ENCODE peak calls at places on chromosomes 11 and 22, in seven cellular contexts. One of them, this sample, is unnamed.

GRCh38 chr22:29400576-29400975 is 12.2 kb upstream of the AP1B1 start:
- DNase-seq in activated CD4-positive, alpha-beta T cell treated with anti-CD3 and anti-CD28 coated beads, Interleukin-2, amount 50 U/mL, for 48 hours: no peak
- DNase-seq in NCI-H1105 treated with DMSO at 0.1 percent for 48 hours: no peak
- DNase-seq in LoVo: no peak
- DNase-seq in retina: no peak
- DNase-seq in omental fat pad: no peak
- DNase-seq in activated CD8-positive, alpha-beta memory T cell treated with anti-CD3 and anti-CD28 coated beads for 4 hours: no peak
- DNase-seq in this sample: no peak

GRCh38 chr22:19958083-19959042 is 16.7 kb upstream of the TXNRD2 start:
- DNase-seq in NCI-H1105 treated with DMSO at 0.1 percent for 48 hours: no peak
- DNase-seq in LoVo: no peak
- DNase-seq in retina: no peak
- DNase-seq in activated CD8-positive, alpha-beta memory T cell treated with anti-CD3 and anti-CD28 coated beads for 4 hours: no peak
- DNase-seq in omental fat pad: no peak
- DNase-seq in activated CD4-positive, alpha-beta T cell treated with anti-CD3 and anti-CD28 coated beads, Interleukin-2, amount 50 U/mL, for 48 hours: no peak
- DNase-seq in this sample: no peak

GRCh38 chr22:37880668-37881440 is 25.2 kb upstream of the MICALL1 start:
- DNase-seq in activated CD8-positive, alpha-beta memory T cell treated with anti-CD3 and anti-CD28 coated beads for 4 hours: no peak
- DNase-seq in retina: no peak
- DNase-seq in NCI-H1105 treated with DMSO at 0.1 percent for 48 hours: no peak
- DNase-seq in activated CD4-positive, alpha-beta T cell treated with anti-CD3 and anti-CD28 coated beads, Interleukin-2, amount 50 U/mL, for 48 hours: no peak
- DNase-seq in omental fat pad: no peak
- DNase-seq in LoVo: no peak
- DNase-seq in this sample: no peak

GRCh38 chr11:84089072-84090057 is 803.2 kb upstream of the CCDC90B start:
- DNase-seq in retina: no peak
- DNase-seq in LoVo: no peak
- DNase-seq in activated CD4-positive, alpha-beta T cell treated with anti-CD3 and anti-CD28 coated beads, Interleukin-2, amount 50 U/mL, for 48 hours: no peak
- DNase-seq in activated CD8-positive, alpha-beta memory T cell treated with anti-CD3 and anti-CD28 coated beads for 4 hours: no peak
- DNase-seq in NCI-H1105 treated with DMSO at 0.1 percent for 48 hours: peak; percentile 86
- DNase-seq in omental fat pad: no peak
- DNase-seq in this sample: no peak

GRCh38 chr11:110295487-110296225 is 758 bp downstream of the RDX start:
- DNase-seq in omental fat pad: peak; percentile 28
- DNase-seq in retina: peak; percentile 86
- DNase-seq in activated CD8-positive, alpha-beta memory T cell treated with anti-CD3 and anti-CD28 coated beads for 4 hours: peak; percentile 11
- DNase-seq in NCI-H1105 treated with DMSO at 0.1 percent for 48 hours: peak; percentile 58
- DNase-seq in LoVo: peak; percentile 24
- DNase-seq in activated CD4-positive, alpha-beta T cell treated with anti-CD3 and anti-CD28 coated beads, Interleukin-2, amount 50 U/mL, for 48 hours: peak; percentile 53
- DNase-seq in this sample: peak; percentile 57

GRCh38 chr11:70746351-70746750 is 348.0 kb downstream of the CTTN start:
- DNase-seq in activated CD8-positive, alpha-beta memory T cell treated with anti-CD3 and anti-CD28 coated beads for 4 hours: no peak
- DNase-seq in omental fat pad: no peak
- DNase-seq in activated CD4-positive, alpha-beta T cell treated with anti-CD3 and anti-CD28 coated beads, Interleukin-2, amount 50 U/mL, for 48 hours: no peak
- DNase-seq in NCI-H1105 treated with DMSO at 0.1 percent for 48 hours: no peak
- DNase-seq in LoVo: no peak
- DNase-seq in retina: no peak
- DNase-seq in this sample: no peak

GRCh38 chr11:2750101-2750509 is 50.3 kb upstream of the KCNQ1OT1 start:
- DNase-seq in activated CD8-positive, alpha-beta memory T cell treated with anti-CD3 and anti-CD28 coated beads for 4 hours: no peak
- DNase-seq in omental fat pad: no peak
- DNase-seq in NCI-H1105 treated with DMSO at 0.1 percent for 48 hours: no peak
- DNase-seq in retina: no peak
- DNase-seq in LoVo: no peak
- DNase-seq in activated CD4-positive, alpha-beta T cell treated with anti-CD3 and anti-CD28 coated beads, Interleukin-2, amount 50 U/mL, for 48 hours: no peak
- DNase-seq in this sample: no peak

GRCh38 chr22:38696606-38697005 is 4.1 kb downstream of the JOSD1 start:
- DNase-seq in retina: no peak
- DNase-seq in omental fat pad: no peak
- DNase-seq in NCI-H1105 treated with DMSO at 0.1 percent for 48 hours: no peak
- DNase-seq in LoVo: peak; percentile 58
- DNase-seq in activated CD8-positive, alpha-beta memory T cell treated with anti-CD3 and anti-CD28 coated beads for 4 hours: peak; percentile 25
- DNase-seq in activated CD4-positive, alpha-beta T cell treated with anti-CD3 and anti-CD28 coated beads, Interleukin-2, amount 50 U/mL, for 48 hours: peak; percentile 31
- DNase-seq in this sample: peak; percentile 90

GRCh38 chr22:37314315-37315046 is 32.2 kb downstream of the CYTH4 start:
- DNase-seq in activated CD4-positive, alpha-beta T cell treated with anti-CD3 and anti-CD28 coated beads, Interleukin-2, amount 50 U/mL, for 48 hours: peak; percentile 55
- DNase-seq in retina: no peak
- DNase-seq in LoVo: no peak
- DNase-seq in activated CD8-positive, alpha-beta memory T cell treated with anti-CD3 and anti-CD28 coated beads for 4 hours: no peak
- DNase-seq in NCI-H1105 treated with DMSO at 0.1 percent for 48 hours: no peak
- DNase-seq in omental fat pad: no peak
- DNase-seq in this sample: peak; percentile 34

GRCh38 chr22:37396488-37397084 is 30.7 kb downstream of the ELFN2 start:
- DNase-seq in activated CD4-positive, alpha-beta T cell treated with anti-CD3 and anti-CD28 coated beads, Interleukin-2, amount 50 U/mL, for 48 hours: no peak
- DNase-seq in LoVo: no peak
- DNase-seq in retina: no peak
- DNase-seq in NCI-H1105 treated with DMSO at 0.1 percent for 48 hours: no peak
- DNase-seq in activated CD8-positive, alpha-beta memory T cell treated with anti-CD3 and anti-CD28 coated beads for 4 hours: no peak
- DNase-seq in omental fat pad: no peak
- DNase-seq in this sample: no peak

GRCh38 chr11:103397369-103397768 is 288.1 kb downstream of the DYNC2H1 start:
- DNase-seq in LoVo: no peak
- DNase-seq in omental fat pad: no peak
- DNase-seq in activated CD4-positive, alpha-beta T cell treated with anti-CD3 and anti-CD28 coated beads, Interleukin-2, amount 50 U/mL, for 48 hours: no peak
- DNase-seq in NCI-H1105 treated with DMSO at 0.1 percent for 48 hours: no peak
- DNase-seq in retina: no peak
- DNase-seq in activated CD8-positive, alpha-beta memory T cell treated with anti-CD3 and anti-CD28 coated beads for 4 hours: no peak
- DNase-seq in this sample: no peak

GRCh38 chr11:99614353-99614752 is 593.6 kb downstream of the CNTN5 start:
- DNase-seq in NCI-H1105 treated with DMSO at 0.1 percent for 48 hours: no peak
- DNase-seq in omental fat pad: no peak
- DNase-seq in activated CD8-positive, alpha-beta memory T cell treated with anti-CD3 and anti-CD28 coated beads for 4 hours: no peak
- DNase-seq in retina: no peak
- DNase-seq in LoVo: no peak
- DNase-seq in activated CD4-positive, alpha-beta T cell treated with anti-CD3 and anti-CD28 coated beads, Interleukin-2, amount 50 U/mL, for 48 hours: no peak
- DNase-seq in this sample: no peak

GRCh38 chr22:31160328-31160978 is 471 bp downstream of the RNF185 start:
- DNase-seq in retina: peak; percentile 55
- DNase-seq in activated CD8-positive, alpha-beta memory T cell treated with anti-CD3 and anti-CD28 coated beads for 4 hours: no peak
- DNase-seq in NCI-H1105 treated with DMSO at 0.1 percent for 48 hours: no peak
- DNase-seq in LoVo: no peak
- DNase-seq in activated CD4-positive, alpha-beta T cell treated with anti-CD3 and anti-CD28 coated beads, Interleukin-2, amount 50 U/mL, for 48 hours: peak; percentile 17
- DNase-seq in omental fat pad: no peak
- DNase-seq in this sample: no peak

GRCh38 chr11:21514298-21514697 is 678.6 kb upstream of the ANO5 start:
- DNase-seq in activated CD8-positive, alpha-beta memory T cell treated with anti-CD3 and anti-CD28 coated beads for 4 hours: no peak
- DNase-seq in retina: peak; percentile 9
- DNase-seq in omental fat pad: no peak
- DNase-seq in activated CD4-positive, alpha-beta T cell treated with anti-CD3 and anti-CD28 coated beads, Interleukin-2, amount 50 U/mL, for 48 hours: no peak
- DNase-seq in LoVo: no peak
- DNase-seq in NCI-H1105 treated with DMSO at 0.1 percent for 48 hours: peak; percentile 35
- DNase-seq in this sample: peak; percentile 10

GRCh38 chr22:24952837-24953293 is 349 bp downstream of the KIAA1671 start:
- DNase-seq in LoVo: peak; percentile 61
- DNase-seq in activated CD4-positive, alpha-beta T cell treated with anti-CD3 and anti-CD28 coated beads, Interleukin-2, amount 50 U/mL, for 48 hours: no peak
- DNase-seq in omental fat pad: no peak
- DNase-seq in NCI-H1105 treated with DMSO at 0.1 percent for 48 hours: peak; percentile 54
- DNase-seq in retina: peak; percentile 80
- DNase-seq in activated CD8-positive, alpha-beta memory T cell treated with anti-CD3 and anti-CD28 coated beads for 4 hours: no peak
- DNase-seq in this sample: peak; percentile 73

GRCh38 chr11:119361056-119361787 is 14.7 kb upstream of the MFRP start:
- DNase-seq in omental fat pad: no peak
- DNase-seq in LoVo: peak; percentile 18
- DNase-seq in activated CD8-positive, alpha-beta memory T cell treated with anti-CD3 and anti-CD28 coated beads for 4 hours: no peak
- DNase-seq in NCI-H1105 treated with DMSO at 0.1 percent for 48 hours: peak; percentile 97
- DNase-seq in activated CD4-positive, alpha-beta T cell treated with anti-CD3 and anti-CD28 coated beads, Interleukin-2, amount 50 U/mL, for 48 hours: peak; percentile 64
- DNase-seq in retina: peak; percentile 49
- DNase-seq in this sample: peak; percentile 88

GRCh38 chr22:22753526-22754267 is 109.3 kb downstream of the GGTLC2 start:
- DNase-seq in NCI-H1105 treated with DMSO at 0.1 percent for 48 hours: peak; percentile 21
- DNase-seq in activated CD8-positive, alpha-beta memory T cell treated with anti-CD3 and anti-CD28 coated beads for 4 hours: peak; percentile 68
- DNase-seq in LoVo: peak; percentile 38
- DNase-seq in retina: peak; percentile 47
- DNase-seq in omental fat pad: no peak
- DNase-seq in activated CD4-positive, alpha-beta T cell treated with anti-CD3 and anti-CD28 coated beads, Interleukin-2, amount 50 U/mL, for 48 hours: peak; percentile 75
- DNase-seq in this sample: peak; percentile 30

GRCh38 chr11:64745523-64746328 is 1.8 kb upstream of the RASGRP2 start:
- DNase-seq in activated CD4-positive, alpha-beta T cell treated with anti-CD3 and anti-CD28 coated beads, Interleukin-2, amount 50 U/mL, for 48 hours: peak; percentile 57
- DNase-seq in activated CD8-positive, alpha-beta memory T cell treated with anti-CD3 and anti-CD28 coated beads for 4 hours: peak; percentile 62
- DNase-seq in LoVo: no peak
- DNase-seq in omental fat pad: peak; percentile 63
- DNase-seq in NCI-H1105 treated with DMSO at 0.1 percent for 48 hours: peak; percentile 28
- DNase-seq in retina: peak; percentile 77
- DNase-seq in this sample: no peak

GRCh38 chr22:20305894-20306645 is 13.8 kb downstream of the DGCR6L start:
- DNase-seq in retina: no peak
- DNase-seq in activated CD4-positive, alpha-beta T cell treated with anti-CD3 and anti-CD28 coated beads, Interleukin-2, amount 50 U/mL, for 48 hours: no peak
- DNase-seq in LoVo: no peak
- DNase-seq in omental fat pad: no peak
- DNase-seq in NCI-H1105 treated with DMSO at 0.1 percent for 48 hours: no peak
- DNase-seq in activated CD8-positive, alpha-beta memory T cell treated with anti-CD3 and anti-CD28 coated beads for 4 hours: no peak
- DNase-seq in this sample: no peak

GRCh38 chr11:19777342-19778102 is 64.9 kb downstream of the NAV2 start:
- DNase-seq in activated CD4-positive, alpha-beta T cell treated with anti-CD3 and anti-CD28 coated beads, Interleukin-2, amount 50 U/mL, for 48 hours: peak; percentile 8
- DNase-seq in LoVo: no peak
- DNase-seq in activated CD8-positive, alpha-beta memory T cell treated with anti-CD3 and anti-CD28 coated beads for 4 hours: no peak
- DNase-seq in retina: peak; percentile 51
- DNase-seq in omental fat pad: no peak
- DNase-seq in NCI-H1105 treated with DMSO at 0.1 percent for 48 hours: peak; percentile 50
- DNase-seq in this sample: no peak

GRCh38 chr11:126366064-126366822 is 10.8 kb downstream of the ST3GAL4 start:
- DNase-seq in NCI-H1105 treated with DMSO at 0.1 percent for 48 hours: no peak
- DNase-seq in omental fat pad: no peak
- DNase-seq in LoVo: no peak
- DNase-seq in retina: no peak
- DNase-seq in activated CD8-positive, alpha-beta memory T cell treated with anti-CD3 and anti-CD28 coated beads for 4 hours: no peak
- DNase-seq in activated CD4-positive, alpha-beta T cell treated with anti-CD3 and anti-CD28 coated beads, Interleukin-2, amount 50 U/mL, for 48 hours: no peak
- DNase-seq in this sample: no peak

GRCh38 chr11:123594188-123594901 is 60.1 kb downstream of the SCN3B start:
- DNase-seq in activated CD8-positive, alpha-beta memory T cell treated with anti-CD3 and anti-CD28 coated beads for 4 hours: no peak
- DNase-seq in activated CD4-positive, alpha-beta T cell treated with anti-CD3 and anti-CD28 coated beads, Interleukin-2, amount 50 U/mL, for 48 hours: no peak
- DNase-seq in retina: no peak
- DNase-seq in NCI-H1105 treated with DMSO at 0.1 percent for 48 hours: no peak
- DNase-seq in LoVo: no peak
- DNase-seq in omental fat pad: no peak
- DNase-seq in this sample: peak; percentile 32

GRCh38 chr22:32396746-32397145 is 15.3 kb downstream of the RTCB start:
- DNase-seq in activated CD4-positive, alpha-beta T cell treated with anti-CD3 and anti-CD28 coated beads, Interleukin-2, amount 50 U/mL, for 48 hours: no peak
- DNase-seq in NCI-H1105 treated with DMSO at 0.1 percent for 48 hours: no peak
- DNase-seq in omental fat pad: no peak
- DNase-seq in retina: no peak
- DNase-seq in activated CD8-positive, alpha-beta memory T cell treated with anti-CD3 and anti-CD28 coated beads for 4 hours: no peak
- DNase-seq in LoVo: no peak
- DNase-seq in this sample: no peak

GRCh38 chr22:48342732-48343131 is 1484.9 kb downstream of the BRD1 start:
- DNase-seq in omental fat pad: no peak
- DNase-seq in LoVo: no peak
- DNase-seq in activated CD8-positive, alpha-beta memory T cell treated with anti-CD3 and anti-CD28 coated beads for 4 hours: no peak
- DNase-seq in retina: no peak
- DNase-seq in activated CD4-positive, alpha-beta T cell treated with anti-CD3 and anti-CD28 coated beads, Interleukin-2, amount 50 U/mL, for 48 hours: no peak
- DNase-seq in NCI-H1105 treated with DMSO at 0.1 percent for 48 hours: no peak
- DNase-seq in this sample: no peak

GRCh38 chr11:116233581-116233980 is 539.2 kb downstream of the BUD13 start:
- DNase-seq in omental fat pad: no peak
- DNase-seq in NCI-H1105 treated with DMSO at 0.1 percent for 48 hours: no peak
- DNase-seq in retina: no peak
- DNase-seq in activated CD8-positive, alpha-beta memory T cell treated with anti-CD3 and anti-CD28 coated beads for 4 hours: no peak
- DNase-seq in LoVo: no peak
- DNase-seq in activated CD4-positive, alpha-beta T cell treated with anti-CD3 and anti-CD28 coated beads, Interleukin-2, amount 50 U/mL, for 48 hours: no peak
- DNase-seq in this sample: no peak

GRCh38 chr11:130471731-130472433 is 23.4 kb downstream of the ADAMTS15 start:
- DNase-seq in NCI-H1105 treated with DMSO at 0.1 percent for 48 hours: no peak
- DNase-seq in omental fat pad: no peak
- DNase-seq in activated CD8-positive, alpha-beta memory T cell treated with anti-CD3 and anti-CD28 coated beads for 4 hours: no peak
- DNase-seq in activated CD4-positive, alpha-beta T cell treated with anti-CD3 and anti-CD28 coated beads, Interleukin-2, amount 50 U/mL, for 48 hours: no peak
- DNase-seq in retina: no peak
- DNase-seq in LoVo: no peak
- DNase-seq in this sample: no peak